ENCODE peak calls at places on chromosomes 2 and 18, in ten cellular contexts. C is Peyer's patch; T is thoracic aorta; G is CD8-positive, alpha-beta T cell; W is ovary; R is tibial nerve; M is right lobe of liver; Q is body of pancreas; A is heart left ventricle; L is SK-N-SH. I is an unnamed sample.
A peak's percentile ranks its signal among the peaks of the same experiment; 100 is the strongest.

GRCh38 chr18:30970201-30970816 is 72.2 kb downstream of the DSC3 start:
- DNase-seq in C (no peak), T (no peak), G (no peak), W (no peak), R (no peak), M (no peak), Q (no peak), A (no peak), L (no peak), I (no peak)

GRCh38 chr2:71538656-71539265 is 85.4 kb downstream of the DYSF start:
- DNase-seq in C (no peak), T (no peak), G (peak; percentile 46), W (no peak), R (no peak), M (no peak), Q (no peak), A (no peak), L (no peak), I (peak; percentile 28)

GRCh38 chr2:10911291-10912075 is at the start of gene KCNF1:
- DNase-seq in C (no peak), T (no peak), G (no peak), W (no peak), R (no peak), M (no peak), Q (peak; percentile 66), A (no peak), L (peak; percentile 90), I (peak; percentile 29)

GRCh38 chr2:74188018-74188601 is 9.4 kb upstream of the MOB1A start:
- DNase-seq in C (no peak), T (no peak), G (no peak), W (no peak), R (no peak), M (no peak), Q (no peak), A (no peak), L (no peak), I (peak; percentile 95)

GRCh38 chr18:12836551-12836950 is 47.5 kb downstream of the PTPN2 start:
- DNase-seq in C (no peak), T (no peak), G (no peak), W (no peak), R (no peak), M (no peak), Q (no peak), A (no peak), L (no peak), I (no peak)

GRCh38 chr2:223669453-223670225 is 67.5 kb upstream of the SCG2 start:
- DNase-seq in C (no peak), T (no peak), G (no peak), W (no peak), R (no peak), M (no peak), Q (no peak), A (no peak), L (no peak), I (no peak)

GRCh38 chr2:202149953-202150352 is 76.9 kb downstream of the KIAA2012 start:
- DNase-seq in C (no peak), T (no peak), G (no peak), W (no peak), R (no peak), M (no peak), Q (no peak), A (no peak), L (no peak), I (no peak)

GRCh38 chr2:133158442-133158841 is 409.8 kb downstream of the NCKAP5 start:
- DNase-seq in C (no peak), T (no peak), G (no peak), W (no peak), R (no peak), M (no peak), Q (no peak), A (no peak), L (no peak), I (no peak)

GRCh38 chr2:140990416-140990815 is 1140.4 kb downstream of the LRP1B start:
- DNase-seq in C (no peak), T (no peak), G (no peak), W (no peak), R (no peak), M (no peak), Q (no peak), A (no peak), L (no peak), I (no peak)

GRCh38 chr18:24003903-24004640 is 10.5 kb upstream of the TTC39C start:
- DNase-seq in C (no peak), T (no peak), G (no peak), W (no peak), R (no peak), M (no peak), Q (no peak), A (no peak), L (no peak), I (no peak)

GRCh38 chr2:132731431-132731830 is 61.4 kb upstream of the LYPD1 start:
- DNase-seq in C (no peak), T (no peak), G (no peak), W (no peak), R (no peak), M (no peak), Q (no peak), A (no peak), L (no peak), I (no peak)

GRCh38 chr2:63882395-63883130 is 40.9 kb downstream of the UGP2 start:
- DNase-seq in C (no peak), T (no peak), G (no peak), W (no peak), R (no peak), M (no peak), Q (no peak), A (no peak), L (no peak), I (no peak)

GRCh38 chr2:64941751-64942150 is 47.4 kb upstream of the SLC1A4 start:
- DNase-seq in C (no peak), T (no peak), G (no peak), W (no peak), R (no peak), M (no peak), Q (no peak), A (no peak), L (no peak), I (no peak)

DNA sequence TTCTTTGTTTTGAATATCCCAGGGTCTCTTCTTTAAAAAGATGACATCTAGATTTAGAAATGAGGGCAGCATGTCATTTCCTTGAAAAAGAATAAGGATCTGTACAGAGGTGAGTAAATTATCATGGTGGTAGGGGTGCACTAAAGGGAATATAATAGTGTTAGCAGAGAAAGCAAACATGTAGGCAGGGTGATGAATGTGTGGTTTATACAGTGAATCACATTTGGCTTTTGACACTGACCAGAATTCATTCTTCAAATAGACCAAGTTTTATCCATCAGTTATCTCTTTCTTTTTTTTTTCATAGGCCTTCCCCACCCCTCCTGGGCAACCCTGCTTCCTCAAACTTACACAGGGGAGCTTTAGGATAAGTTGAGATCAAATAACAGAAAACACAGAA is 184.5 kb upstream of the LRP1B start:
- DNase-seq in C (no peak), T (no peak), G (no peak), W (no peak), R (no peak), M (no peak), Q (no peak), A (no peak), L (no peak), I (no peak)
- H3K9me3 ChIP-seq in C (no peaks in the 10 kb centered on the region), T (no peaks in the 10 kb centered on the region), G (no peaks in the 10 kb centered on the region), W (no peaks in the 10 kb centered on the region), R (no peaks in the 10 kb centered on the region), M (no peaks in the 10 kb centered on the region), Q (no peaks in the 10 kb centered on the region), A (no peaks in the 10 kb centered on the region), L (no peaks in the 10 kb centered on the region), I (no peaks in the 10 kb centered on the region)

DNA sequence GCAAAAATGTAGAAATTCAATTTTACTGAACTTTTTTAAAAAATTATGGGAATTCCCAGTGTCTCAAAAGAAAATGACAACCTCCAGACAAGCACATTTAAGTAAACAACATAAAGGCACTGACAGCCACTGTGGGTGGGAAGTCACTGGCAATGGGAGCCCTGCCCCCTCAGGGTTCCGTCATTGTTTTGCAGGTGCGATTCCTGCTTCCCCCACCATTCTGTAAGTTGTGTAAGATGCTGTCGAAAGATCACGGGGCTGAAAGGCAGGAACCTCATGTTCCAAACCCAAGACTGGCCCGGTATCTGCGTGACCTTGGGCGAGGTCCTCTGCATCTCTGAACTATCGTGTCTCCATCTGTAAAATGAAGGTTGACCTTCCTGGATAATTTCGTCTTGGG is 15.8 kb upstream of the ASPRV1 start:
- DNase-seq in C (no peak), T (no peak), G (no peak), W (no peak), R (no peak), M (no peak), Q (no peak), A (no peak), L (no peak), I (no peak)
- H3K4me1 ChIP-seq in C (no peaks in the 10 kb centered on the region), T (peaks cover 5% of the 10 kb centered on the region), G (no peaks in the 10 kb centered on the region), W (no peaks in the 10 kb centered on the region), R (no peaks in the 10 kb centered on the region), M (no peaks in the 10 kb centered on the region), Q (no peaks in the 10 kb centered on the region), A (no peaks in the 10 kb centered on the region), L (no peaks in the 10 kb centered on the region), I (peaks cover 5% of the 10 kb centered on the region)

GRCh38 chr18:14917311-14917710 is 169.3 kb downstream of the ANKRD30B start:
- DNase-seq in C (no peak), T (no peak), G (no peak), W (no peak), R (no peak), M (no peak), Q (no peak), A (no peak), L (no peak), I (no peak)
- H3K9me3 ChIP-seq in C (no peaks in the 10 kb centered on the region), T (no peaks in the 10 kb centered on the region), G (no peaks in the 10 kb centered on the region), W (no peaks in the 10 kb centered on the region), R (no peaks in the 10 kb centered on the region), M (no peaks in the 10 kb centered on the region), Q (no peaks in the 10 kb centered on the region), A (no peaks in the 10 kb centered on the region), L (no peaks in the 10 kb centered on the region), I (no peaks in the 10 kb centered on the region)

GRCh38 chr2:162945785-162946184 is 107.2 kb upstream of the KCNH7 start:
- DNase-seq in C (no peak), T (no peak), G (no peak), W (no peak), R (no peak), M (no peak), Q (no peak), A (no peak), L (no peak), I (no peak)
- H3K4me1 ChIP-seq in C (no peaks in the 10 kb centered on the region), T (no peaks in the 10 kb centered on the region), G (no peaks in the 10 kb centered on the region), W (no peaks in the 10 kb centered on the region), R (no peaks in the 10 kb centered on the region), M (no peaks in the 10 kb centered on the region), Q (no peaks in the 10 kb centered on the region), A (no peaks in the 10 kb centered on the region), L (no peaks in the 10 kb centered on the region), I (no peaks in the 10 kb centered on the region)

GRCh38 chr18:66993492-66993891 is 389.6 kb upstream of the CDH19 start:
- DNase-seq in C (no peak), T (no peak), G (no peak), W (no peak), R (no peak), M (no peak), Q (no peak), A (no peak), L (no peak), I (no peak)
- H3K9me3 ChIP-seq in C (no peaks in the 10 kb centered on the region), T (no peaks in the 10 kb centered on the region), G (no peaks in the 10 kb centered on the region), W (no peaks in the 10 kb centered on the region), R (no peaks in the 10 kb centered on the region), M (no peaks in the 10 kb centered on the region), Q (no peaks in the 10 kb centered on the region), A (no peaks in the 10 kb centered on the region), L (no peaks in the 10 kb centered on the region), I (no peaks in the 10 kb centered on the region)

GRCh38 chr18:62880034-62880433 is 164.7 kb downstream of the PHLPP1 start:
- DNase-seq in C (no peak), T (no peak), G (no peak), W (no peak), R (no peak), M (no peak), Q (no peak), A (no peak), L (no peak), I (no peak)
- H3K4me1 ChIP-seq in C (no peaks in the 10 kb centered on the region), T (peaks cover 21% of the 10 kb centered on the region), G (no peaks in the 10 kb centered on the region), W (no peaks in the 10 kb centered on the region), R (peaks cover 12% of the 10 kb centered on the region), M (no peaks in the 10 kb centered on the region), Q (peaks cover 6% of the 10 kb centered on the region), A (peaks cover 15% of the 10 kb centered on the region), L (peaks cover 25% of the 10 kb centered on the region), I (peaks cover 60% of the 10 kb centered on the region)

I was measured in RWPE2.